ENCODE peak calls at places on chromosomes 13 and 19, in eight cellular contexts. V, J, L, P, E, T, O and G are unnamed samples.
A peak's percentile ranks its signal among the peaks of the same experiment; 100 is the strongest.

GRCh38 chr13:77946522-77946921 is 27.9 kb upstream of the EDNRB start:
- DNase-seq in V (no peak), J (peak; percentile 5), L (no peak), P (no peak), E (no peak), T (no peak), O (no peak), G (no peak)

GRCh38 chr19:19406878-19407639 is 1.6 kb downstream of the GATAD2A start:
- DNase-seq in V (peak; percentile 41), J (peak; percentile 63), L (no peak), P (no peak), E (no peak), T (peak; percentile 55), O (no peak), G (no peak)

GRCh38 chr13:42883142-42883541 is 101.8 kb downstream of the FAM216B start:
- DNase-seq in V (no peak), J (peak; percentile 68), L (no peak), P (no peak), E (no peak), T (no peak), O (no peak), G (no peak)

GRCh38 chr19:43777163-43777700 is 3.5 kb downstream of the KCNN4 start:
- DNase-seq in V (no peak), J (peak; percentile 35), L (no peak), P (no peak), E (no peak), T (no peak), O (no peak), G (no peak)

GRCh38 chr13:36453518-36453917 is 21.2 kb downstream of the CCNA1 start:
- DNase-seq in V (no peak), J (peak; percentile 55), L (no peak), P (no peak), E (no peak), T (no peak), O (no peak), G (no peak)

GRCh38 chr13:23159205-23159586 is 21.6 kb upstream of the SGCG start:
- DNase-seq in V (no peak), J (peak; percentile 53), L (no peak), P (peak; percentile 82), E (no peak), T (no peak), O (no peak), G (no peak)

GRCh38 chr13:106568225-106569003 is 477 bp upstream of the ARGLU1 start:
- DNase-seq in V (no peak), J (no peak), L (no peak), P (no peak), E (no peak), T (no peak), O (no peak), G (no peak)

GRCh38 chr19:38877781-38878574 is at the start of gene RINL:
- DNase-seq in V (no peak), J (no peak), L (no peak), P (no peak), E (peak; percentile 68), T (no peak), O (no peak), G (peak; percentile 57)

GRCh38 chr19:11446652-11447301 is 11.3 kb downstream of the PRKCSH start:
- DNase-seq in V (no peak), J (peak; percentile 41), L (no peak), P (peak; percentile 94), E (no peak), T (peak; percentile 61), O (no peak), G (peak; percentile 61)

GRCh38 chr13:21657538-21657937 is 13.3 kb upstream of the FGF9 start:
- DNase-seq in V (no peak), J (peak; percentile 62), L (no peak), P (no peak), E (no peak), T (no peak), O (no peak), G (no peak)

GRCh38 chr19:43820098-43820860 is 6.8 kb upstream of the ZNF283 start:
- DNase-seq in V (no peak), J (peak; percentile 66), L (no peak), P (peak; percentile 26), E (no peak), T (no peak), O (no peak), G (no peak)

GRCh38 chr19:49491804-49492572 is 4.2 kb upstream of the RPS11 start:
- DNase-seq in V (no peak), J (no peak), L (no peak), P (no peak), E (no peak), T (no peak), O (no peak), G (no peak)

GRCh38 chr13:51556740-51557139 is 27.5 kb upstream of the WDFY2 start:
- DNase-seq in V (no peak), J (no peak), L (no peak), P (no peak), E (no peak), T (no peak), O (no peak), G (no peak)

GRCh38 chr19:5960005-5961001 is 17.6 kb downstream of the RANBP3 start:
- DNase-seq in V (peak; percentile 63), J (no peak), L (no peak), P (no peak), E (no peak), T (no peak), O (no peak), G (no peak)

GRCh38 chr19:50798943-50799851 is 9.0 kb downstream of the ACP4 start:
- DNase-seq in V (no peak), J (no peak), L (no peak), P (no peak), E (no peak), T (no peak), O (no peak), G (no peak)
- TF ChIP-seq CTCF in V (no peak), J (no peak), L (no peak), P (no peak), E (no peak), T (no peak), O (no peak), G (no peak)

DNA sequence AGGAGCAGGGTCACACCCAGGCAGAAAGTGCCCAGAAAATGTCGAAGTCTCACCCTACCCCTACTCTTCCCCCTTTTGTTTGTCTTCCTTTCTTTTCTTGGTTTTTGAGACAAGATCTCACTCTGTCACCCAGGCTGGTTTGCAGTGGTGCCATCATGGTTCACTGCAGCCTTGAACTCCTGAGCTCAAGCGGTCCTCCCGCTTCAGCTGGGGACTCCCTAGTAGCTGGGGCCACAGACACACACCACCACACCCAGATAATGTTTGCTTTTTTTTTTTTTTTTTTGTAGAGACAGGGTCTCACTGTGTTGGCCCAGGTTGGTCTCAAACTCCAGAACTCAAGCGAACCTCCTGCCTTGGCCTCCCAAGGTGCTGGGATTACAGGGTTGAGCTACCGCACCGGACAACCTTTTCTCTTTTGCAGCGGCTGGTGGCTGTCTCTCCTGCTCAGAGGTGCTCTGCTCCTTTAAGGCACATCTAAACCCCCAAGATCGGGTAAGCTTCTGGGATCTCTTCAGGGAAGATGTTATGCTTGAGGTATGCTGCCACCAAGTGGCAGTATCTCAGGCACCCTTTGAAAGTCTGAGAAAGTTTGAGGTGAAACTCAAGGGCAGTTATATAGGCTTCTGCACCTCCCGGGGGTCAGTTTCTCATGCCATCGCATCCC is 22.4 kb upstream of the EBI3 start:
- DNase-seq in V (no peak), J (peak; percentile 68), L (no peak), P (no peak), E (no peak), T (no peak), O (no peak), G (no peak)
- TF ChIP-seq CTCF in V (no peak), J (peak; percentile 51), L (no peak), P (no peak), E (no peak), T (no peak), O (peak; percentile 46), G (no peak)

GRCh38 chr19:14072535-14073231 is at the start of gene MISP3:
- DNase-seq in V (peak; percentile 86), J (peak; percentile 41), L (no peak), P (peak; percentile 62), E (no peak), T (peak; percentile 72), O (no peak), G (peak; percentile 40)

GRCh38 chr19:14073925-14074838 is 1.6 kb downstream of the MISP3 start:
- DNase-seq in V (peak; percentile 56), J (no peak), L (no peak), P (peak; percentile 50), E (peak; percentile 11), T (no peak), O (no peak), G (no peak)

GRCh38 chr19:14078406-14078805 is 5.8 kb downstream of the MISP3 start:
- DNase-seq in V (no peak), J (no peak), L (no peak), P (no peak), E (no peak), T (no peak), O (no peak), G (no peak)

GRCh38 chr19:14070268-14071050 is 2.1 kb upstream of the MISP3 start:
- DNase-seq in V (no peak), J (no peak), L (no peak), P (no peak), E (no peak), T (no peak), O (no peak), G (no peak)

GRCh38 chr19:14073232-14073924 is 792 bp downstream of the MISP3 start:
- DNase-seq in V (peak; percentile 71), J (peak; percentile 78), L (no peak), P (peak; percentile 81), E (peak; percentile 64), T (peak; percentile 77), O (no peak), G (peak; percentile 88)
- TF ChIP-seq CTCF in V (no peak), J (peak; percentile 1), L (peak; percentile 80), P (peak; percentile 35), E (no peak), T (peak; percentile 30), O (peak; percentile 44), G (no peak)

GRCh38 chr19:55241935-55242464 is 13.4 kb upstream of the TMEM86B start:
- DNase-seq in V (no peak), J (no peak), L (no peak), P (no peak), E (no peak), T (no peak), O (no peak), G (no peak)

GRCh38 chr19:55240713-55241020 is 12.1 kb upstream of the TMEM86B start:
- DNase-seq in V (no peak), J (no peak), L (no peak), P (no peak), E (no peak), T (no peak), O (no peak), G (no peak)

GRCh38 chr19:55241143-55241934 is 12.8 kb upstream of the TMEM86B start:
- DNase-seq in V (no peak), J (no peak), L (no peak), P (no peak), E (no peak), T (no peak), O (no peak), G (no peak)

GRCh38 chr19:55239004-55239403 is 10.4 kb upstream of the TMEM86B start:
- DNase-seq in V (no peak), J (no peak), L (no peak), P (no peak), E (no peak), T (no peak), O (no peak), G (no peak)

DNA sequence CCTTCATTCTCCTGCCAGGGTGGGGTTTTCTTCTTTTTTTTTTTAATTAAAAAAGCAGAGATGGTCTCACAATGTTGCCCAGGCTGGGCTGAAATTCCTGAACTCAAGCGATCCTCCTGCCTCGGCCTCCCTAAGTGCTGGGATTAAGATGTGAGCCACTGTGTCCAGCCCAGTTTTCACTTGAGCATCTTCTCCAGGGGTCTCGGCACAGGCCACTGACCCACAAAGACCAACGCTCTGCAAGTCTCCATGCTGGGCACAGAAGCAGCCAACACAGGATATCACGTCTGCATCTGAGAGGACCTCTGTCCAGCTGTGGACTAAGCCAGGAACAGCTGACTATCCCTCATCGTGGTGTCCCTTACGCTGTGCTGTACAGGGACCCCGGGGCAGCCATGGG is 9.5 kb upstream of the TMEM86B start:
- DNase-seq in V (no peak), J (no peak), L (no peak), P (no peak), E (no peak), T (no peak), O (no peak), G (no peak)
- TF ChIP-seq CTCF in V (no peak), J (no peak), L (no peak), P (no peak), E (no peak), T (no peak), O (no peak), G (no peak)